ENCODE peak calls at places on chromosomes 7 and 10, in eight cellular contexts. One of them, this sample, is unnamed.

GRCh38 chr7:16804674-16805439 is at the start of gene AGR2:
- DNase-seq in SK-N-MC: no peak
- DNase-seq in lower lobe of right lung: peak; percentile 69
- DNase-seq in cardiac muscle cell: no peak
- DNase-seq in body of pancreas: peak; percentile 78
- DNase-seq in A549: peak; percentile 43
- DNase-seq in CD8-positive, alpha-beta memory T cell: no peak
- DNase-seq in testis: no peak
- DNase-seq in this sample: no peak

GRCh38 chr7:38040831-38041230 is 120.4 kb downstream of the EPDR1 start:
- DNase-seq in CD8-positive, alpha-beta memory T cell: no peak
- DNase-seq in cardiac muscle cell: no peak
- DNase-seq in testis: no peak
- DNase-seq in A549: no peak
- DNase-seq in lower lobe of right lung: no peak
- DNase-seq in SK-N-MC: no peak
- DNase-seq in body of pancreas: no peak
- DNase-seq in this sample: no peak

GRCh38 chr10:68790476-68790875 is 36.9 kb upstream of the STOX1 start:
- DNase-seq in cardiac muscle cell: no peak
- DNase-seq in SK-N-MC: no peak
- DNase-seq in body of pancreas: no peak
- DNase-seq in A549: no peak
- DNase-seq in CD8-positive, alpha-beta memory T cell: no peak
- DNase-seq in lower lobe of right lung: no peak
- DNase-seq in testis: no peak
- DNase-seq in this sample: no peak

GRCh38 chr10:129467346-129468119 is 492 bp downstream of the MGMT start:
- DNase-seq in SK-N-MC: no peak
- DNase-seq in testis: peak; percentile 27
- DNase-seq in cardiac muscle cell: no peak
- DNase-seq in body of pancreas: peak; percentile 29
- DNase-seq in A549: no peak
- DNase-seq in lower lobe of right lung: peak; percentile 63
- DNase-seq in CD8-positive, alpha-beta memory T cell: no peak
- DNase-seq in this sample: peak; percentile 47

GRCh38 chr7:80047856-80048459 is 86.7 kb upstream of the GNAI1 start:
- DNase-seq in cardiac muscle cell: no peak
- DNase-seq in SK-N-MC: no peak
- DNase-seq in A549: peak; percentile 10
- DNase-seq in CD8-positive, alpha-beta memory T cell: no peak
- DNase-seq in body of pancreas: no peak
- DNase-seq in lower lobe of right lung: no peak
- DNase-seq in testis: no peak
- DNase-seq in this sample: no peak

GRCh38 chr10:93067443-93068365 is 6.0 kb upstream of the CYP26A1 start:
- DNase-seq in testis: no peak
- DNase-seq in SK-N-MC: no peak
- DNase-seq in CD8-positive, alpha-beta memory T cell: no peak
- DNase-seq in lower lobe of right lung: no peak
- DNase-seq in body of pancreas: no peak
- DNase-seq in A549: no peak
- DNase-seq in cardiac muscle cell: no peak
- DNase-seq in this sample: no peak

GRCh38 chr10:125060851-125061556 is 99.4 kb downstream of the CTBP2 start:
- DNase-seq in CD8-positive, alpha-beta memory T cell: peak; percentile 53
- DNase-seq in cardiac muscle cell: peak; percentile 78
- DNase-seq in body of pancreas: peak; percentile 86
- DNase-seq in lower lobe of right lung: peak; percentile 91
- DNase-seq in SK-N-MC: no peak
- DNase-seq in testis: peak; percentile 89
- DNase-seq in A549: peak; percentile 64
- DNase-seq in this sample: peak; percentile 89

GRCh38 chr7:130087364-130087763 is 17.0 kb downstream of the KLHDC10 start:
- DNase-seq in A549: no peak
- DNase-seq in testis: no peak
- DNase-seq in SK-N-MC: no peak
- DNase-seq in body of pancreas: no peak
- DNase-seq in cardiac muscle cell: no peak
- DNase-seq in CD8-positive, alpha-beta memory T cell: no peak
- DNase-seq in lower lobe of right lung: no peak
- DNase-seq in this sample: no peak

GRCh38 chr10:77702166-77702565 is 64.6 kb upstream of the KCNMA1 start:
- DNase-seq in A549: no peak
- DNase-seq in cardiac muscle cell: no peak
- DNase-seq in body of pancreas: no peak
- DNase-seq in CD8-positive, alpha-beta memory T cell: no peak
- DNase-seq in testis: peak; percentile 32
- DNase-seq in lower lobe of right lung: no peak
- DNase-seq in SK-N-MC: peak; percentile 8
- DNase-seq in this sample: no peak

GRCh38 chr10:688621-689426 is 644 bp downstream of the DIP2C start:
- DNase-seq in A549: peak; percentile 35
- DNase-seq in cardiac muscle cell: peak; percentile 77
- DNase-seq in lower lobe of right lung: no peak
- DNase-seq in CD8-positive, alpha-beta memory T cell: no peak
- DNase-seq in body of pancreas: peak; percentile 49
- DNase-seq in SK-N-MC: no peak
- DNase-seq in testis: peak; percentile 54
- DNase-seq in this sample: no peak

GRCh38 chr7:924541-925231 is 29.8 kb downstream of the ADAP1 start:
- DNase-seq in testis: no peak
- DNase-seq in CD8-positive, alpha-beta memory T cell: peak; percentile 73
- DNase-seq in SK-N-MC: no peak
- DNase-seq in lower lobe of right lung: peak; percentile 44
- DNase-seq in cardiac muscle cell: no peak
- DNase-seq in body of pancreas: peak; percentile 9
- DNase-seq in A549: no peak
- DNase-seq in this sample: no peak

GRCh38 chr7:929311-929711 is 25.2 kb downstream of the ADAP1 start:
- DNase-seq in A549: no peak
- DNase-seq in body of pancreas: no peak
- DNase-seq in SK-N-MC: no peak
- DNase-seq in lower lobe of right lung: peak; percentile 36
- DNase-seq in CD8-positive, alpha-beta memory T cell: peak; percentile 39
- DNase-seq in cardiac muscle cell: no peak
- DNase-seq in testis: no peak
- DNase-seq in this sample: peak; percentile 63

GRCh38 chr7:925601-926000 is 28.9 kb downstream of the ADAP1 start:
- DNase-seq in A549: no peak
- DNase-seq in CD8-positive, alpha-beta memory T cell: peak; percentile 93
- DNase-seq in body of pancreas: peak; percentile 26
- DNase-seq in lower lobe of right lung: peak; percentile 66
- DNase-seq in testis: no peak
- DNase-seq in SK-N-MC: no peak
- DNase-seq in cardiac muscle cell: no peak
- DNase-seq in this sample: no peak

GRCh38 chr7:926061-927030 is 28.1 kb downstream of the ADAP1 start:
- DNase-seq in testis: no peak
- DNase-seq in SK-N-MC: no peak
- DNase-seq in body of pancreas: peak; percentile 11
- DNase-seq in cardiac muscle cell: no peak
- DNase-seq in CD8-positive, alpha-beta memory T cell: peak; percentile 49
- DNase-seq in A549: no peak
- DNase-seq in lower lobe of right lung: peak; percentile 43
- DNase-seq in this sample: peak; percentile 78

GRCh38 chr7:927031-927671 is 27.3 kb downstream of the ADAP1 start:
- DNase-seq in lower lobe of right lung: peak; percentile 43
- DNase-seq in SK-N-MC: no peak
- DNase-seq in body of pancreas: peak; percentile 7
- DNase-seq in A549: no peak
- DNase-seq in CD8-positive, alpha-beta memory T cell: peak; percentile 40
- DNase-seq in testis: no peak
- DNase-seq in cardiac muscle cell: no peak
- DNase-seq in this sample: peak; percentile 51
- H3K27ac ChIP-seq in lower lobe of right lung: no peak overlapping the region
- H3K27ac ChIP-seq in SK-N-MC: no peak overlapping the region
- H3K27ac ChIP-seq in body of pancreas: no peak overlapping the region
- H3K27ac ChIP-seq in A549: no peak overlapping the region
- H3K27ac ChIP-seq in CD8-positive, alpha-beta memory T cell: no peak overlapping the region
- H3K27ac ChIP-seq in testis: no peak overlapping the region
- H3K27ac ChIP-seq in cardiac muscle cell: no peak overlapping the region
- H3K27ac ChIP-seq in this sample: peak overlapping the region; percentile 100

DNA sequence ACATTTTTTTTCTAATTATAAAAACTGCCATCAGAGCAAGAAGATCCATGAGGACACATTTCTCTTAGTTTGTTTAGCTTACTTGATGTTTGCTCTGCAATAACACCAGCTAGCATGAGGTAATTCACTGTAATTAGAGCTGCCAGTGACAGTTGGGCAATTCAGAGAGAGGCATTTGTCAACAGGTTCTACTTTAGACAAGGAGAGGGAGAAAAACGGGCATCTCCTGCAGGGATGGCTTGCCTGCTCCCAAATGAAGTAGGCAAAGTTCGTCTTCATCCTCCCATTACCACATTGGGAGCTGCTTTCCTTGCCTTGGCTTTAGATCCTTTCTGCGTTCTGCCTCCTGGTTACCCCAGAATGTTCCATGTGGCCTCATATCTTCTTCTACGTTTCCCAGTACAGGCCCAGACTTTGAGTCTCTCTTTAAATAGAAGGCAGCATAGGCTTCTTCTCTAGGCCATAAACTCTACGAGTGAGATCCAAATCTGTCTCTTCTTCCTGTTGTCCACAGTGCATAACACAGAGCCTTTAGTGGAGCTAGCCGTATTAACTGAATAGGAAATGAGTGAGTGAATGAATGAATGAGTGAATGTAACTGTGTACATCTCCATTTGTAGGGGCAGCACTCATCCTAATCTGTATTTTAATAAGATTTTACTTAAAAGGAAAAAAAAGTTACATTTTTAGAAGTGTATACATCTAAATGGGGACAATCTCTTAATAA is 21.2 kb downstream of the ASB15 start:
- DNase-seq in body of pancreas: no peak
- DNase-seq in testis: no peak
- DNase-seq in SK-N-MC: no peak
- DNase-seq in A549: no peak
- DNase-seq in CD8-positive, alpha-beta memory T cell: no peak
- DNase-seq in lower lobe of right lung: no peak
- DNase-seq in cardiac muscle cell: peak; percentile 26
- DNase-seq in this sample: no peak
- H3K27ac ChIP-seq in body of pancreas: no peak overlapping the region
- H3K27ac ChIP-seq in testis: no peak overlapping the region
- H3K27ac ChIP-seq in SK-N-MC: no peak overlapping the region
- H3K27ac ChIP-seq in A549: no peak overlapping the region
- H3K27ac ChIP-seq in CD8-positive, alpha-beta memory T cell: no peak overlapping the region
- H3K27ac ChIP-seq in lower lobe of right lung: no peak overlapping the region
- H3K27ac ChIP-seq in cardiac muscle cell: no peak overlapping the region
- H3K27ac ChIP-seq in this sample: no peak overlapping the region

GRCh38 chr10:29713450-29713849 is 78.7 kb upstream of the SVIL start:
- DNase-seq in body of pancreas: no peak
- DNase-seq in lower lobe of right lung: no peak
- DNase-seq in testis: no peak
- DNase-seq in SK-N-MC: no peak
- DNase-seq in CD8-positive, alpha-beta memory T cell: no peak
- DNase-seq in A549: no peak
- DNase-seq in cardiac muscle cell: no peak
- DNase-seq in this sample: no peak

GRCh38 chr10:29710128-29710527 is 75.4 kb upstream of the SVIL start:
- DNase-seq in SK-N-MC: no peak
- DNase-seq in cardiac muscle cell: no peak
- DNase-seq in body of pancreas: no peak
- DNase-seq in CD8-positive, alpha-beta memory T cell: no peak
- DNase-seq in A549: no peak
- DNase-seq in lower lobe of right lung: no peak
- DNase-seq in testis: no peak
- DNase-seq in this sample: no peak

GRCh38 chr10:29712108-29712507 is 77.3 kb upstream of the SVIL start:
- DNase-seq in CD8-positive, alpha-beta memory T cell: no peak
- DNase-seq in SK-N-MC: no peak
- DNase-seq in cardiac muscle cell: peak; percentile 76
- DNase-seq in A549: no peak
- DNase-seq in body of pancreas: no peak
- DNase-seq in testis: no peak
- DNase-seq in lower lobe of right lung: no peak
- DNase-seq in this sample: no peak

GRCh38 chr10:29715296-29715695 is 80.5 kb upstream of the SVIL start:
- DNase-seq in CD8-positive, alpha-beta memory T cell: no peak
- DNase-seq in lower lobe of right lung: no peak
- DNase-seq in testis: no peak
- DNase-seq in cardiac muscle cell: no peak
- DNase-seq in A549: no peak
- DNase-seq in body of pancreas: no peak
- DNase-seq in SK-N-MC: no peak
- DNase-seq in this sample: no peak

DNA sequence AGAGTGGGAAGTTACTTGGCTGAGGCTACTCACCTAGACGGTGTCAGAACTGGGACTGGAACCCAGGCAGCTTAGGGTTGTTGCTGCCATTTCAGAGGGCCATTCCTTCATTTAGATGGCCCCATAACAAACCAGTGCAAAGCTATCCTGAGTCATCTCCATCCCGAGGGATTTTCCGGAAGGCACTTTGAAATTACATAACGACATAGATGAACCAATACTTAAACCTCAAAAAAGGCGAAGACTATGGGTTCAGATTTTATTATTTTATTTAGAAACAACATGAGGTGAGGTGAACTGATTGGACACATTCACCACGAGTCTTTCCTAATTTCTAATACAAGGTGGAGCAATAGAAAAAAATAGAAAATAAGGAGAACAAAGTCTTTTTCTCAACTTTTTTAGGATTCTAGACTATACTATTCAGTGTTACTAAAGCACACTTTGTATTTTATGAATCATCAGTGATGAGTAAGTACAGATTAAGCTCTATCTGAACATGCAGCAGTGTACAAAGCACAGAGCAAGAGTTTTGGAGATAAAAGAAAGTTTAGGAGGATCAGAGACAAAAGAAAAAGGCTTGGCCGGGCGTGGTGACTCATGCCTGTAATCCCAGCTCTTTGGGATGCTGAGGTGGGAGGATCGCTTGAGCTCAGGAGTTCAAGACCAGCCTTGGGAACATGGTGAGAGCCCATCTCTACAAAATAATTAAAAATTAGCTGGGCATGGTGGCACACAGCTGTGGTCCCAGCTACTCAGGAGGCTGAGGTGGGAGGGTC is 79.5 kb upstream of the SVIL start:
- DNase-seq in body of pancreas: no peak
- DNase-seq in A549: peak; percentile 63
- DNase-seq in CD8-positive, alpha-beta memory T cell: no peak
- DNase-seq in SK-N-MC: no peak
- DNase-seq in cardiac muscle cell: no peak
- DNase-seq in testis: no peak
- DNase-seq in lower lobe of right lung: no peak
- DNase-seq in this sample: no peak
- H3K27ac ChIP-seq in body of pancreas: no peak overlapping the region
- H3K27ac ChIP-seq in A549: peak overlapping the region; percentile 70
- H3K27ac ChIP-seq in CD8-positive, alpha-beta memory T cell: no peak overlapping the region
- H3K27ac ChIP-seq in SK-N-MC: peak overlapping the region; percentile 42
- H3K27ac ChIP-seq in cardiac muscle cell: peak overlapping the region; percentile 76
- H3K27ac ChIP-seq in testis: no peak overlapping the region
- H3K27ac ChIP-seq in lower lobe of right lung: no peak overlapping the region
- H3K27ac ChIP-seq in this sample: no peak overlapping the region

DNA sequence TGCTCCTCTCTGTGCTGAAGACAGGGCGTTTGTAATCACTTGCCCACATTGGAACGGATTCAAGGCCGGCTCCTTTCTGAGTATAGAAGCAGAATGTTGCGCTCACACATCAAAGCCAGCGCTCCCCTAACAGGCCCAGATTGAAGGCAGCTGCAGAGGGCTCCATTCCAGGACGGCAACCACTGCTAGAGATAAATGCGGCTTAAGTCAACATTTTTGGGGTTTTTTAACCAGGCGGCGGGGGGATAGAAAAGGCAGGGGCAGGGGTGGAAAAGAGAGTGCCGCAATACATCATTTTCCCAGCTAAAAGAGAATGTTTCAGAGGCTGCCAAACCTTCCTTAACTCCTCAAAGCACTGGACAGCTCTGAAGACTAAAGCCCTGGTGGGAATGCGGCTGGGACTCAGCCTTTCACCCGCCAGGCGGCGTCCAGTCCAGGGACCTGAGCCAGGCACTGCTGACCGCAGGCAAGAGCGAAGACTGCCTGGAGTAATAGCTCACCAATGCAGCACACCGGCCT is 189.6 kb downstream of the TNS3 start:
- DNase-seq in body of pancreas: peak; percentile 80
- DNase-seq in CD8-positive, alpha-beta memory T cell: no peak
- DNase-seq in lower lobe of right lung: no peak
- DNase-seq in testis: peak; percentile 88
- DNase-seq in SK-N-MC: no peak
- DNase-seq in A549: no peak
- DNase-seq in cardiac muscle cell: no peak
- DNase-seq in this sample: peak; percentile 44
- H3K27ac ChIP-seq in body of pancreas: peak overlapping the region; percentile 27
- H3K27ac ChIP-seq in CD8-positive, alpha-beta memory T cell: no peak overlapping the region
- H3K27ac ChIP-seq in lower lobe of right lung: no peak overlapping the region
- H3K27ac ChIP-seq in testis: peak overlapping the region; percentile 23
- H3K27ac ChIP-seq in SK-N-MC: no peak overlapping the region
- H3K27ac ChIP-seq in A549: no peak overlapping the region
- H3K27ac ChIP-seq in cardiac muscle cell: no peak overlapping the region
- H3K27ac ChIP-seq in this sample: no peak overlapping the region